ENCODE peak calls at places on chromosomes 11 and 22, in eight cellular contexts. K is lower lobe of right lung; P is WTC11; W is CD4-positive, alpha-beta T cell; M is OCI-LY7; X is IMR-90; D is mucosa of descending colon; N is choroid plexus epithelial cell. A is an unnamed sample.

GRCh38 chr11:95088946-95089619 is 563 bp upstream of the ENDOD1 start:
- DNase-seq in K (no peak), P (no peak), W (no peak), M (no peak), X (no peak), D (no peak), N (no peak), A (peak)

GRCh38 chr22:46162771-46163170 is 12.4 kb downstream of the PPARA start:
- DNase-seq in K (no peak), P (no peak), W (no peak), M (no peak), X (no peak), D (no peak), N (no peak), A (no peak)

GRCh38 chr11:114092953-114093352 is 33.4 kb downstream of the ZBTB16 start:
- DNase-seq in K (no peak), P (no peak), W (no peak), M (no peak), X (no peak), D (no peak), N (no peak), A (no peak)

GRCh38 chr22:35376728-35377472 is 4.0 kb upstream of the HMOX1 start:
- DNase-seq in K (peak), P (peak), W (no peak), M (peak), X (peak), D (peak), N (peak), A (peak)

GRCh38 chr11:95297680-95298452 is 66.9 kb upstream of the SESN3 start:
- DNase-seq in K (no peak), P (no peak), W (no peak), M (no peak), X (no peak), D (no peak), N (no peak), A (no peak)

GRCh38 chr11:73156114-73156513 is 14.0 kb upstream of the FCHSD2 start:
- DNase-seq in K (no peak), P (no peak), W (no peak), M (no peak), X (no peak), D (no peak), N (no peak), A (no peak)

GRCh38 chr11:3221408-3222002 is 2.9 kb upstream of the MRGPRG start:
- DNase-seq in K (no peak), P (peak), W (no peak), M (no peak), X (no peak), D (no peak), N (no peak), A (no peak)

GRCh38 chr11:104658177-104658576 is 240.1 kb downstream of the CASP12 start:
- DNase-seq in K (no peak), P (no peak), W (no peak), M (no peak), X (no peak), D (no peak), N (no peak), A (no peak)

GRCh38 chr11:130891326-130891725 is 25.0 kb downstream of the SNX19 start:
- DNase-seq in K (no peak), P (no peak), W (no peak), M (no peak), X (peak), D (no peak), N (no peak), A (no peak)

GRCh38 chr22:30863161-30863833 is 105.3 kb downstream of the MORC2 start:
- DNase-seq in K (no peak), P (no peak), W (no peak), M (no peak), X (peak), D (no peak), N (no peak), A (no peak)

GRCh38 chr11:8018742-8019631 is 31.9 kb downstream of the EIF3F start:
- DNase-seq in K (peak), P (peak), W (peak), M (no peak), X (peak), D (peak), N (peak), A (peak)

GRCh38 chr11:102367364-102367763 is 20.4 kb downstream of the BIRC2 start:
- DNase-seq in K (no peak), P (no peak), W (no peak), M (peak), X (peak), D (no peak), N (peak), A (no peak)
- TF ChIP-seq CTCF in K (peak), P (no peak), W (peak), M (peak), X (peak), D (no peak), N (peak), A (no peak)

DNA sequence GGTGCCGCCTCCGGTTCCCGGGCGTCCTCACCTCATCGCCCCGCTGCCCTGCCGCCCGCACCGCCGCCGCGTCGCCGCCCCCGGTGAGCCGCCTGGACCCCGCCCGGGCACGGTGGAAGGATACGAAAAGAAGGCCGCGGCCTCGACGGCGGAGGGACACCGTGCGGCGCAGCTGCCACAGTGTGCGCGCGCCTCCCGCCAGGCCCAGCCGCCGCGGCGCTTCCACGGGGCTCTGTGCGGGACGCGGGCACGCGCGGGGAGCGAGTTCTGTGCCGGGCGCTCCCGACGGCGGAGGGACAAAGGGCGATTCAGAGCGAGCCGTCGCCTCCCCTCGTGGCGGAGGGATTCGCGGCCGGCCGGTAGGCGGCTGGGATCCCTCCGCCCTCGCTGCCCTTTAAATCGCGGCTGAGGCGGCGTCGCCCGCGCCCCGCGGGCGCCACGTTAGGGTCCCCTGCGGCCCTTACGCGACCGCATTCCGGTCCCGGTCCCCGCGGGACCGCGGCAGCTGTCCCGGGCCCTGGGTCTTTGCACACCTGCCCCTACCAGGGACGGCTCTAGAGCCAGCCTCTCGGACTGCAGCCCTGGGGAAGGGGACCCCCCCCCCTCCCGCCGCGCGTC is 568 bp upstream of the KMT5B start:
- DNase-seq in K (peak), P (peak), W (peak), M (peak), X (peak), D (peak), N (peak), A (peak)
- TF ChIP-seq CTCF in K (no peak), P (no peak), W (no peak), M (no peak), X (no peak), D (no peak), N (no peak), A (no peak)

GRCh38 chr11:117538731-117539130 is 211.1 kb downstream of the CEP164 start:
- DNase-seq in K (no peak), P (no peak), W (no peak), M (no peak), X (no peak), D (peak), N (no peak), A (no peak)
- TF ChIP-seq CTCF in K (no peak), P (no peak), W (no peak), M (no peak), X (no peak), D (no peak), N (no peak), A (no peak)

GRCh38 chr11:36057372-36058045 is 113.6 kb downstream of the LDLRAD3 start:
- DNase-seq in K (no peak), P (no peak), W (no peak), M (no peak), X (no peak), D (no peak), N (peak), A (no peak)

GRCh38 chr11:36053901-36054300 is 110.0 kb downstream of the LDLRAD3 start:
- DNase-seq in K (no peak), P (no peak), W (no peak), M (no peak), X (no peak), D (no peak), N (no peak), A (no peak)

GRCh38 chr11:36055356-36055755 is 111.5 kb downstream of the LDLRAD3 start:
- DNase-seq in K (no peak), P (no peak), W (no peak), M (no peak), X (no peak), D (no peak), N (no peak), A (no peak)

GRCh38 chr11:36054628-36055027 is 110.8 kb downstream of the LDLRAD3 start:
- DNase-seq in K (no peak), P (no peak), W (no peak), M (no peak), X (no peak), D (no peak), N (no peak), A (no peak)

GRCh38 chr11:36056160-36056751 is 112.4 kb downstream of the LDLRAD3 start:
- DNase-seq in K (no peak), P (peak), W (no peak), M (no peak), X (peak), D (peak), N (peak), A (peak)
- TF ChIP-seq CTCF in K (peak), P (peak), W (no peak), M (peak), X (peak), D (no peak), N (peak), A (peak)

GRCh38 chr11:113014731-113015455 is 53.7 kb downstream of the NCAM1 start:
- DNase-seq in K (peak), P (no peak), W (no peak), M (no peak), X (no peak), D (no peak), N (peak), A (no peak)

GRCh38 chr11:113018913-113019312 is 57.7 kb downstream of the NCAM1 start:
- DNase-seq in K (no peak), P (no peak), W (no peak), M (no peak), X (no peak), D (no peak), N (no peak), A (no peak)

GRCh38 chr11:113016905-113017304 is 55.7 kb downstream of the NCAM1 start:
- DNase-seq in K (no peak), P (no peak), W (no peak), M (no peak), X (no peak), D (no peak), N (no peak), A (no peak)

DNA sequence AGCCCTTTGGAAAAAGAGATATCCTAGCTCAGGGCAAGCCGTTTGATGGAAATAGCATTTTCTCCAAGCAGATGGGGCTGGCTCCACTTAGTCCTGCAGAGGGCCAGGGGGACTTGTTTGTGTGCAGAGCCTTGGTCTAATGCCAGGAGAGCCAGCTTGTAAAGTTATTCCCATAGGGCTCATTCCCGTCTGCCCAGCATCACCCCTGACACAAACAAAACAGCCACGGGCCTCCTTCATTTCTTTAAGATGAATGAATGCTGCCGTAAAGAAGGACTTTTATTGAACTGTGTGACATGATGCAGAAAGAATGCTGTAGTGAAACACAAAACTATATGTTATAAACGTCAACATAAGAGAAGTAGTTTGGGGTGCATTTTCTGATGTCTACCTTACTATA is 53.0 kb downstream of the NCAM1 start:
- DNase-seq in K (no peak), P (no peak), W (no peak), M (no peak), X (no peak), D (no peak), N (no peak), A (no peak)
- TF ChIP-seq CTCF in K (no peak), P (no peak), W (no peak), M (no peak), X (no peak), D (no peak), N (no peak), A (no peak)

GRCh38 chr11:11635456-11635855 is 13.7 kb upstream of the GALNT18 start:
- DNase-seq in K (no peak), P (no peak), W (no peak), M (no peak), X (no peak), D (no peak), N (no peak), A (no peak)
- TF ChIP-seq CTCF in K (no peak), P (no peak), W (no peak), M (no peak), X (no peak), D (no peak), N (no peak), A (no peak)

DNA sequence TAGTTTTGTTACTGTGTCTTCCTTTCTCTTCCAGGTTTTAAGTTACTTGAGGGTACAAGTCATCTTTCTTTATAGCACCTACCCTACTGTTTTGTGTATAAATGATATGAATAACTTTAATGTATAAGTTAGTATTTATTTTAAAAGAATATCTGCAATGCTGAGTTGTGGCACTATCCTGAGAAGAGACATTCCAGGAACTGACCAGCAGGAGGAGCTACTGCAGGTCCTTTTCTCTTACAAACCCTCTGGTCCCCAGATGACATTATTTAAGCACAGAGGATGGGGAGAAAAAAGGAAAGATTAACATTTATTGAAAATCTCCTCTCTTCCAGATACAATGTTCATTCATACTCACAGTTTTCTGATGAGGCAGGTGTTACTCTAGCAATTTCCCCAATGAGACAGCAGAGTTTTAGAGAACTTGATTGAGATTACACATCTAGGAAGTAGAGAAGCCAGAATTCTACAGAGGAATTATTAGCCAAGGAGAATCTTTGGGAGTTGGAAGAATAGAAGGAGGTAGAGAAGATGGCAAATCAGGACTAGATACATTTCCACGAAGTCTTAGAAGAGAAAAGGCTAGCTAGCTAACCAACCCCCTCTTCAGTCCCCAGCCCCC is 541.2 kb upstream of the API5 start:
- DNase-seq in K (no peak), P (peak), W (no peak), M (peak), X (no peak), D (peak), N (peak), A (peak)
- TF ChIP-seq CTCF in K (peak), P (peak), W (no peak), M (peak), X (peak), D (peak), N (peak), A (peak)

GRCh38 chr11:123163621-123164020 is 31.4 kb downstream of the CLMP start:
- DNase-seq in K (no peak), P (no peak), W (no peak), M (no peak), X (no peak), D (no peak), N (no peak), A (no peak)
- TF ChIP-seq CTCF in K (no peak), P (no peak), W (no peak), M (peak), X (no peak), D (no peak), N (peak), A (no peak)

DNA sequence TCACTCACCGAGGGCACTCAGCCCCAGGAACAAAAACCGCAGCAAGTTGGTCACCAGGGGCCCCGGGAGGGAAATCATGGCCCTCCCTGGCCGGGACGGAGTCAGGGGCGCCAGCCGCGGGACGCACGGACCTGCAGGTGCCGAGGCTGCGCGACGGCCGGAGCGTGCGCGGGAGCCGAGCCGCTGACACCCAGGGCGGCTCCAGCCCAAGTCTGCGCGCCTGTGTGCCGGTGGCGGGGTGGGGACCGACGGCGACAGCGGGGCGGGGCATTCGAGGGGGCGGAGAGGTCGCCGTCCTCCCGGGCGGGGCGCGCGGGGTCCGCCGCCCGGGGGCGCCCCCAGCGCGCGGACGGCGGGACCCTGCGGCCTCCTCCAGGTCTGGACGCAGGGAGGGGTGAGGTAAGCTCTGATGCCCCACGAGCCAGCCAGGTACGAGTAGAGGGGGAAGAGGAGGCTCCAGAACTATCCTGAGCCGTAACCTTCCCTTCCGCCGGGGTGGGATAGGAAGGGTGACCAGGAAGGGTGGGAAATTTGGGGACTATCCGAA is at the start of gene ESAM:
- DNase-seq in K (peak), P (peak), W (peak), M (peak), X (no peak), D (peak), N (no peak), A (peak)
- TF ChIP-seq CTCF in K (no peak), P (no peak), W (no peak), M (peak), X (no peak), D (no peak), N (no peak), A (peak)

A was measured in GM20000.